ENCODE peak calls at places on chromosomes 6 and 20, in six cellular contexts. A is endothelial cell of umbilical vein, P is SK-N-SH, F is transverse colon, J is fibroblast of pulmonary artery, E is HepG2. C is an unnamed sample.

GRCh38 chr6:4936681-4937041 is 67.2 kb downstream of the RPP40 start:
- DNase-seq in A (peak; percentile 67), P (peak; percentile 62), F (no peak), J (peak; percentile 78), E (peak; percentile 59), C (peak; percentile 49)

GRCh38 chr20:57944988-57945387 is 235.2 kb upstream of the PMEPA1 start:
- DNase-seq in A (no peak), P (no peak), F (no peak), J (no peak), E (no peak), C (no peak)

GRCh38 chr6:37580164-37580955 is 80.7 kb upstream of the CCDC167 start:
- DNase-seq in A (peak; percentile 10), P (no peak), F (no peak), J (no peak), E (no peak), C (no peak)

GRCh38 chr20:62766716-62767115 is 29.6 kb upstream of the MRGBP start:
- DNase-seq in A (no peak), P (no peak), F (peak; percentile 60), J (peak; percentile 7), E (no peak), C (no peak)

GRCh38 chr20:52269327-52269726 is 77.7 kb upstream of the ZFP64 start:
- DNase-seq in A (no peak), P (peak; percentile 45), F (no peak), J (no peak), E (no peak), C (peak; percentile 5)

GRCh38 chr20:1391640-1392442 is 1.0 kb downstream of the FKBP1A start:
- DNase-seq in A (peak; percentile 94), P (peak; percentile 38), F (no peak), J (peak; percentile 82), E (no peak), C (peak; percentile 58)

GRCh38 chr6:95318137-95318536 is 259.2 kb upstream of the MANEA start:
- DNase-seq in A (no peak), P (no peak), F (no peak), J (no peak), E (no peak), C (no peak)

GRCh38 chr6:10555625-10556309 is 34.6 kb downstream of the GCNT2 start:
- DNase-seq in A (peak; percentile 82), P (peak; percentile 65), F (peak; percentile 59), J (peak; percentile 4), E (no peak), C (peak; percentile 21)

GRCh38 chr20:62843656-62844055 is 18.0 kb downstream of the TCFL5 start:
- DNase-seq in A (no peak), P (no peak), F (no peak), J (no peak), E (no peak), C (no peak)

GRCh38 chr20:49459684-49460083 is 22.8 kb downstream of the KCNB1 start:
- DNase-seq in A (no peak), P (no peak), F (no peak), J (no peak), E (no peak), C (no peak)

GRCh38 chr6:20437639-20438038 is 36.0 kb downstream of the E2F3 start:
- DNase-seq in A (no peak), P (no peak), F (no peak), J (no peak), E (no peak), C (no peak)

GRCh38 chr6:28478518-28478917 is 35.2 kb upstream of the ZSCAN23 start:
- DNase-seq in A (no peak), P (no peak), F (no peak), J (no peak), E (no peak), C (no peak)

GRCh38 chr20:57092112-57092899 is 174.1 kb downstream of the BMP7 start:
- DNase-seq in A (peak; percentile 24), P (peak; percentile 88), F (peak; percentile 51), J (peak; percentile 44), E (peak; percentile 48), C (peak; percentile 24)

GRCh38 chr6:148969679-148970078 is 222.8 kb downstream of the UST start:
- DNase-seq in A (no peak), P (no peak), F (peak; percentile 39), J (no peak), E (no peak), C (no peak)

GRCh38 chr6:40903456-40903855 is 135.6 kb downstream of the UNC5CL start:
- DNase-seq in A (no peak), P (no peak), F (no peak), J (no peak), E (no peak), C (no peak)

GRCh38 chr6:36913082-36913481 is 27.3 kb downstream of the C6orf89 start:
- DNase-seq in A (no peak), P (no peak), F (no peak), J (no peak), E (no peak), C (no peak)

GRCh38 chr6:137637161-137637560 is 143.0 kb upstream of the OLIG3 start:
- DNase-seq in A (no peak), P (no peak), F (no peak), J (peak; percentile 98), E (peak; percentile 74), C (peak; percentile 89)

GRCh38 chr6:13787146-13787545 is 27.2 kb downstream of the MCUR1 start:
- DNase-seq in A (peak; percentile 23), P (no peak), F (no peak), J (peak; percentile 63), E (no peak), C (peak; percentile 45)

GRCh38 chr6:41055149-41055548 is 2.1 kb downstream of the APOBEC2 start:
- DNase-seq in A (no peak), P (no peak), F (no peak), J (no peak), E (no peak), C (no peak)

GRCh38 chr6:165186041-165186440 is 123.4 kb downstream of the C6orf118 start:
- DNase-seq in A (no peak), P (no peak), F (no peak), J (no peak), E (no peak), C (no peak)

GRCh38 chr6:80457044-80457933 is 350.8 kb downstream of the BCKDHB start:
- DNase-seq in A (peak; percentile 94), P (no peak), F (peak; percentile 17), J (peak; percentile 97), E (no peak), C (peak; percentile 96)

GRCh38 chr6:112086744-112087135 is 542 bp downstream of the TUBE1 start:
- DNase-seq in A (peak; percentile 74), P (peak; percentile 38), F (no peak), J (peak; percentile 46), E (peak; percentile 52), C (peak; percentile 30)

GRCh38 chr6:145139451-145139850 is 595.9 kb downstream of the EPM2A start:
- DNase-seq in A (no peak), P (peak; percentile 4), F (no peak), J (no peak), E (no peak), C (peak; percentile 90)

GRCh38 chr6:130303436-130303835 is 62.4 kb upstream of the TMEM200A start:
- DNase-seq in A (no peak), P (no peak), F (no peak), J (no peak), E (no peak), C (peak; percentile 62)

DNA sequence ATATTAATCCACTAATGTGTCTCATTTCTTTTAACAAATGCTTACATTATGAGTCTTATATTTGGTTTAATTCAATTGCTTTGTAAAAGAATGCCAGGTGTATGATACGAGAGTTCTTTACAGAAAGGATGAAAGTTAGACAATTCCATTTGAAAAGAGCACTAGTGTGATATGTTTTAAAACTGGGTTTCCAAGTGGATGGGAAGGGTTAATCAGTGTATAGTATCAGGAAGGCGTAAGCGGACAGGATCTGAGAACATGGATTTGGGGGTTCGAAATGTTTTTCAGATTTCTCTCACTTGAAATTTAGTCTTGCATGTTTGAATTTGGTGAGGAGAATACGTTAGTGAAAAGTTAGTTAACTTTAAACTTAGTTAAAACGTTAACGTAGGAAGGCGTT is 2.6 kb downstream of the FOXO3 start:
- DNase-seq in A (no peak), P (no peak), F (no peak), J (no peak), E (no peak), C (peak; percentile 14)
- H3K4me3 ChIP-seq in A (no peak overlapping the region), P (peak overlapping the region; percentile 91), F (peak overlapping the region; percentile 72), J (peak overlapping the region; percentile 96), E (peak overlapping the region; percentile 99), C (peak overlapping the region; percentile 88)

GRCh38 chr20:7366189-7366588 is 574.1 kb downstream of the HAO1 start:
- DNase-seq in A (no peak), P (no peak), F (no peak), J (no peak), E (no peak), C (no peak)
- TF ChIP-seq CTCF in A (no peak), P (no peak), F (no peak), J (no peak), E (no peak), C (no peak)

DNA sequence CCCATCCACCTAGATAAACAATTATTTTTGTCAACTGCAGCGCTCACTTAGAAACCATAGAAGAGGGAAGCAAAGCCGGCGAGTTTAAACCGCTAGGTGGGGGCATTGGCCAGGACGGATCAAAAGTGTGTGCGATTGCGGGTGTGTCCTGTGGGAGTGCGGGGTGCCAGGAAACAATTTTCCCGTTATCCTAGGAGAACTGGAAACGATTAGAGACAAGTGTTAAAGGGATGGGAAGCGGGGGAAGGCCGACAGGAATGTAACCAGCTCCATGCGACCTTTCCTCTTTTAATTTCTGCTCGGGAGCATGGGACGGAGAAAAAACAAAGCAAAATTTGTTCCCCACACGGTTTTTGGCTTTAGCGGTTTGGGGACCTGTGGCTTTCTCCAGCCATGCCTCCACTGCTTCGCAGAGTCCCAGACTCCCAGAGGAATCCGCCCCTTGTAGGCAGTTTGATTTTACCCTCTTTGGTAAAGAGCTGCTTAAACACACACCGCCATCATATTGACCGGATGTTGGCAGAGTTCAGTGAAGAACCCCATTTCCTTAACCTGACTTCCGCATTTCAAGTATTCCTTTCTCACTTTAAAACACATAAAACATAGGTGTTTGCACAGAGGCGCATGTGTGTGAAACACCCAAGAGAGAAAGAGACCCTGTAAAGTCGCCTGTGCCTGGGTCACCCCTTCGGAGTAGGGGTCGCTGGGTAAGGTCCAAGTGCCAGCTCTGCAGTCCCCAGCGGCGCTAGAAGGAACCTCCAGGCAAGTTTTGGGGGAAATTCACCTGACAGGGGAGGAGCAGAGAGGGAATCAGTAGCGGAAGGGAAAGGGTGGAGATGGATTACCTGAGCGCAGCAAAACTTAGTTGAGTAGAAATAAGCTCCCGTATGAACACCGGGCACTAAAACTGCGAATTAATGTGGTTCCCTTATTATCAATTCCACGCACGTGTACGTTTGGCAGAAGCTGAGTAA is 3.1 kb upstream of the HTR1B start:
- DNase-seq in A (peak; percentile 77), P (peak; percentile 54), F (peak; percentile 30), J (peak; percentile 78), E (peak; percentile 20), C (peak; percentile 74)
- H3K4me3 ChIP-seq in A (peak overlapping the region; percentile 81), P (peak overlapping the region; percentile 50), F (peak overlapping the region; percentile 49), J (peak overlapping the region; percentile 75), E (no peak overlapping the region), C (peak overlapping the region; percentile 57)

GRCh38 chr6:52595796-52596130 is 18.9 kb upstream of the TRAM2 start:
- DNase-seq in A (no peak), P (no peak), F (no peak), J (no peak), E (no peak), C (peak; percentile 83)

GRCh38 chr6:52598824-52599190 is 21.9 kb upstream of the TRAM2 start:
- DNase-seq in A (no peak), P (no peak), F (no peak), J (no peak), E (no peak), C (no peak)

GRCh38 chr6:52596371-52597028 is 19.6 kb upstream of the TRAM2 start:
- DNase-seq in A (peak; percentile 30), P (no peak), F (no peak), J (peak; percentile 89), E (peak; percentile 94), C (no peak)

GRCh38 chr6:52597738-52598122 is 20.9 kb upstream of the TRAM2 start:
- DNase-seq in A (no peak), P (no peak), F (no peak), J (no peak), E (no peak), C (no peak)

GRCh38 chr6:52598123-52598823 is 21.4 kb upstream of the TRAM2 start:
- DNase-seq in A (peak; percentile 54), P (peak; percentile 74), F (peak; percentile 52), J (peak; percentile 83), E (peak; percentile 100), C (peak; percentile 77)
- TF ChIP-seq CTCF in A (peak; percentile 75), P (peak; percentile 80), F (peak; percentile 64), J (peak; percentile 72), E (peak; percentile 96), C (peak; percentile 79)

C was measured in foreskin fibroblast.